ENCODE peak calls at places on chromosomes 16 and 17, in six cellular contexts. W is body of pancreas, F is HCT116, E is ovary, R is H1, P is K562. S is an unnamed sample.

GRCh38 chr17:1109606-1110523 is 69.9 kb downstream of the ABR start:
- DNase-seq in P (no peak), W (no peak), R (peak; percentile 63), E (peak; percentile 62), F (no peak), S (no peak)

GRCh38 chr17:40418428-40418706 is 671 bp upstream of the TOP2A start:
- DNase-seq in W (peak; percentile 28), R (no peak), E (peak; percentile 57), F (no peak), P (no peak), S (no peak)

GRCh38 chr17:69575346-69575761 is 160.9 kb downstream of the MAP2K6 start:
- DNase-seq in W (peak; percentile 6), F (no peak), P (no peak), E (no peak), R (no peak), S (no peak)

GRCh38 chr16:88639231-88640038 is 1.1 kb downstream of the IL17C start:
- DNase-seq in F (no peak), P (no peak), W (peak; percentile 41), E (no peak), R (peak; percentile 93), S (no peak)

GRCh38 chr16:66091462-66091861 is 275.0 kb upstream of the CDH5 start:
- DNase-seq in P (no peak), E (no peak), W (no peak), F (no peak), R (no peak), S (no peak)

GRCh38 chr16:84737658-84738057 is 37.9 kb downstream of the USP10 start:
- DNase-seq in F (no peak), W (peak; percentile 43), R (no peak), E (no peak), P (no peak), S (no peak)

GRCh38 chr17:74389937-74390679 is 22.8 kb downstream of the GPR142 start:
- DNase-seq in R (no peak), P (no peak), F (no peak), E (no peak), W (no peak), S (no peak)

GRCh38 chr16:30986129-30986991 is 1.4 kb downstream of the HSD3B7 start:
- DNase-seq in W (no peak), R (no peak), P (no peak), F (no peak), E (no peak), S (no peak)

GRCh38 chr16:88759245-88759975 is 25.6 kb downstream of the PIEZO1 start:
- DNase-seq in P (no peak), E (peak; percentile 71), F (no peak), R (no peak), W (no peak), S (no peak)

GRCh38 chr17:2694381-2695242 is 17.0 kb downstream of the CLUH start:
- DNase-seq in R (no peak), F (no peak), W (no peak), P (no peak), E (no peak), S (no peak)

GRCh38 chr16:17607624-17608023 is 136.9 kb upstream of the XYLT1 start:
- DNase-seq in R (no peak), E (no peak), F (no peak), P (no peak), W (no peak), S (no peak)

GRCh38 chr16:81889896-81890634 is 111.0 kb downstream of the PLCG2 start:
- DNase-seq in P (peak; percentile 77), W (peak; percentile 61), E (no peak), R (peak; percentile 79), F (peak; percentile 64), S (peak; percentile 72)

GRCh38 chr16:70653809-70654771 is 7.7 kb downstream of the IL34 start:
- DNase-seq in E (peak; percentile 80), P (peak; percentile 91), R (peak; percentile 96), W (peak; percentile 82), F (peak; percentile 67), S (no peak)

GRCh38 chr16:67672739-67673662 is 6.4 kb downstream of the C16orf86 start:
- DNase-seq in W (peak; percentile 75), P (peak; percentile 77), R (peak; percentile 87), E (peak; percentile 77), F (peak; percentile 42), S (peak; percentile 82)

GRCh38 chr16:50547944-50548658 is at the start of gene NKD1:
- DNase-seq in F (peak; percentile 12), W (peak; percentile 69), P (peak; percentile 65), E (peak; percentile 86), R (peak; percentile 83), S (peak; percentile 48)

GRCh38 chr17:80348551-80349436 is 66.2 kb upstream of the ENDOV start:
- DNase-seq in F (no peak), E (no peak), P (no peak), W (no peak), R (no peak), S (peak; percentile 40)

GRCh38 chr16:69396187-69397061 is 10.6 kb upstream of the TERF2 start:
- DNase-seq in E (peak; percentile 83), F (peak; percentile 88), R (peak; percentile 80), P (peak; percentile 89), W (peak; percentile 88), S (peak; percentile 50)

GRCh38 chr17:1830288-1830687 is 483 bp downstream of the RPA1 start:
- DNase-seq in P (peak; percentile 31), E (no peak), R (peak; percentile 49), F (no peak), W (no peak), S (peak; percentile 23)

GRCh38 chr17:51352798-51353197 is 92.5 kb downstream of the UTP18 start:
- DNase-seq in F (no peak), E (no peak), W (no peak), R (no peak), P (no peak), S (no peak)

GRCh38 chr16:51698647-51699046 is 547.6 kb upstream of the SALL1 start:
- DNase-seq in R (no peak), P (no peak), E (no peak), W (no peak), F (no peak), S (no peak)
- TF ChIP-seq POLR2A in R (no peak), P (no peak), E (no peak), W (no peak), F (no peak), S (no peak)

GRCh38 chr17:82400830-82401229 is 17.3 kb upstream of the HEXD start:
- DNase-seq in P (no peak), F (no peak), W (peak; percentile 56), R (no peak), E (no peak), S (no peak)
- TF ChIP-seq POLR2A in P (no peak), F (no peak), W (no peak), R (no peak), E (no peak), S (no peak)

GRCh38 chr17:60573139-60573975 is 26.6 kb upstream of the PPM1D start:
- DNase-seq in P (no peak), R (no peak), E (no peak), W (peak; percentile 21), F (no peak), S (no peak)
- TF ChIP-seq POLR2A in P (no peak), R (no peak), E (no peak), W (no peak), F (no peak), S (no peak)

GRCh38 chr17:8163978-8164814 is 1.4 kb upstream of the VAMP2 start:
- DNase-seq in P (peak; percentile 93), E (peak; percentile 83), F (no peak), R (no peak), W (peak; percentile 81), S (no peak)
- TF ChIP-seq POLR2A in P (no peak), E (no peak), F (no peak), R (no peak), W (peak; percentile 25), S (no peak)

GRCh38 chr17:57067162-57067561 is 17.9 kb upstream of the AKAP1 start:
- DNase-seq in P (peak; percentile 34), E (no peak), W (no peak), F (no peak), R (no peak), S (no peak)
- TF ChIP-seq POLR2A in P (no peak), E (no peak), W (no peak), F (no peak), R (no peak), S (no peak)

DNA sequence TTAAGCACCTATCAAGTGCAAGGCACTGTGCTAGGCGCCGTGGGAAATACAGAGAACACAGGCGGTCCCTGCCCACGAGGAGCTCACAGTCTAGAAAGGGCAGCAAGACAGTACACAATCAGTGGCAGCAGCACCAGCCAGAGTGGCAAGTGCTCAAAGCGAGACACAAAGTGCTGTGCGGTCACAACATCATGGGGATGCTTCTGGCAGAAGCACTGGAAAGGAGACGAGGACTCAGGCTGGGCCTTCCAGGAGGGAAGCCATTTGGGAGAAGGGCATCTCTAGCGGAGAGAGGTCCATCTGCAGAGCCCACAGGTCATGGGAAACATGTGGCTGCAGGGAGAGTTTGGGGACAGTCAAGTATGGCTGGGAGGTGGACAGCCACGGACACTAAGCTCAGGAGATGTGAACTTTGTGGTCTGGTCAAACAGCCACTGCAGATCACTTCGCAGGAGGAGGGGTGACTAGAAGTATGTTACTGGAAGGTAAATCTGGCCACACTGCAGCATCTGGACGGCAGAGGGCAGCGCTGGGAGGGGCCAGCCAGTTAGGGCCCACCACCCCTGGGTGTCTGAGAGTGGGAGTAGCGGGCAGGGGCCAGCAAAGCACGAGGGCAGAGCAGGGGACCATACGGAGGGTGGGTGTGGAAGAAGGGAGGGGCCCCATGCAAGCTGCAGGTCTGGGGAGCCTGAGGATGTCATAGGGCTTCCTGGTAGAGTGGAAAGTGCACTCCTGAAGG is 71.1 kb downstream of the N4BP1 start:
- DNase-seq in F (no peak), P (peak; percentile 13), E (no peak), R (peak; percentile 61), W (no peak), S (no peak)
- TF ChIP-seq POLR2A in F (no peak), P (no peak), E (no peak), R (no peak), W (no peak), S (no peak)